ENCODE peak calls at places on chromosomes 16 and 17, in five cellular contexts. J, C, B, F and Y are unnamed samples.
A peak's percentile ranks its signal among the peaks of the same experiment; 100 is the strongest.

GRCh38 chr17:28705728-28706334 is 5.9 kb downstream of the PROCA1 start:
- DNase-seq in J (no peak), C (no peak), B (no peak), F (no peak), Y (no peak)

GRCh38 chr17:9266031-9266680 is 244.8 kb downstream of the NTN1 start:
- DNase-seq in J (no peak), C (peak; percentile 43), B (no peak), F (no peak), Y (no peak)

GRCh38 chr16:78836802-78837489 is 737.5 kb downstream of the WWOX start:
- DNase-seq in J (no peak), C (no peak), B (no peak), F (no peak), Y (no peak)

GRCh38 chr16:67017451-67017750 is 11.5 kb upstream of the CBFB start:
- DNase-seq in J (no peak), C (no peak), B (no peak), F (no peak), Y (no peak)

GRCh38 chr17:50268632-50269287 is 5.5 kb upstream of the TMEM92 start:
- DNase-seq in J (no peak), C (no peak), B (peak; percentile 58), F (no peak), Y (peak; percentile 82)

GRCh38 chr16:58815188-58815888 is 81.2 kb upstream of the GOT2 start:
- DNase-seq in J (no peak), C (no peak), B (no peak), F (no peak), Y (no peak)

GRCh38 chr16:14529010-14529669 is 100.9 kb downstream of the PARN start:
- DNase-seq in J (peak; percentile 82), C (peak; percentile 94), B (peak; percentile 96), F (peak; percentile 56), Y (peak; percentile 89)

GRCh38 chr17:17129466-17129865 is 76.7 kb downstream of the PLD6 start:
- DNase-seq in J (no peak), C (no peak), B (no peak), F (no peak), Y (no peak)

GRCh38 chr16:52741386-52741785 is 194.4 kb upstream of the TOX3 start:
- DNase-seq in J (no peak), C (no peak), B (no peak), F (no peak), Y (no peak)

GRCh38 chr17:41682611-41683010 is 6.1 kb upstream of the EIF1 start:
- DNase-seq in J (no peak), C (no peak), B (no peak), F (no peak), Y (no peak)

GRCh38 chr16:21663889-21664647 is at the start of gene OTOA:
- DNase-seq in J (no peak), C (no peak), B (no peak), F (no peak), Y (no peak)

GRCh38 chr16:71501562-71501961 is 12.4 kb upstream of the ZNF19 start:
- DNase-seq in J (no peak), C (no peak), B (no peak), F (no peak), Y (no peak)

GRCh38 chr16:8905168-8905762 is 23.1 kb downstream of the LITAFD start:
- DNase-seq in J (no peak), C (peak; percentile 42), B (peak; percentile 60), F (no peak), Y (no peak)

GRCh38 chr16:85177448-85177846 is 65.2 kb upstream of the CIBAR2 start:
- DNase-seq in J (no peak), C (no peak), B (no peak), F (no peak), Y (no peak)

GRCh38 chr16:75267631-75268264 is 16.3 kb upstream of the BCAR1 start:
- DNase-seq in J (no peak), C (no peak), B (no peak), F (peak; percentile 81), Y (peak; percentile 86)

GRCh38 chr17:73030995-73031394 is 61.5 kb downstream of the SLC39A11 start:
- DNase-seq in J (no peak), C (no peak), B (no peak), F (no peak), Y (no peak)

GRCh38 chr17:29412780-29413565 is 22.8 kb downstream of the TAOK1 start:
- DNase-seq in J (no peak), C (peak; percentile 95), B (peak; percentile 46), F (no peak), Y (no peak)

GRCh38 chr17:82129095-82129494 is 31.1 kb upstream of the FASN start:
- DNase-seq in J (no peak), C (no peak), B (no peak), F (no peak), Y (no peak)

GRCh38 chr17:76161113-76161512 is 20.1 kb upstream of the FOXJ1 start:
- DNase-seq in J (no peak), C (no peak), B (no peak), F (no peak), Y (no peak)

GRCh38 chr17:70629902-70630301 is 460.6 kb downstream of the KCNJ2 start:
- DNase-seq in J (no peak), C (no peak), B (peak; percentile 6), F (no peak), Y (no peak)

GRCh38 chr16:12674096-12674495 is 129.6 kb downstream of the CPPED1 start:
- DNase-seq in J (no peak), C (peak; percentile 59), B (peak; percentile 5), F (no peak), Y (no peak)

GRCh38 chr17:19346351-19347255 is 15.9 kb downstream of the B9D1 start:
- DNase-seq in J (peak; percentile 84), C (peak; percentile 88), B (peak; percentile 85), F (no peak), Y (peak; percentile 92)

GRCh38 chr16:27355610-27356009 is 41.8 kb downstream of the IL4R start:
- DNase-seq in J (peak; percentile 41), C (peak; percentile 37), B (peak; percentile 53), F (no peak), Y (no peak)

GRCh38 chr17:80678621-80679020 is 134.0 kb downstream of the RPTOR start:
- DNase-seq in J (no peak), C (peak; percentile 26), B (peak; percentile 51), F (no peak), Y (no peak)
- H3K4me3 ChIP-seq in J (no peak overlapping the region), C (no peak overlapping the region), B (no peak overlapping the region), F (no peak overlapping the region), Y (no peak overlapping the region)

DNA sequence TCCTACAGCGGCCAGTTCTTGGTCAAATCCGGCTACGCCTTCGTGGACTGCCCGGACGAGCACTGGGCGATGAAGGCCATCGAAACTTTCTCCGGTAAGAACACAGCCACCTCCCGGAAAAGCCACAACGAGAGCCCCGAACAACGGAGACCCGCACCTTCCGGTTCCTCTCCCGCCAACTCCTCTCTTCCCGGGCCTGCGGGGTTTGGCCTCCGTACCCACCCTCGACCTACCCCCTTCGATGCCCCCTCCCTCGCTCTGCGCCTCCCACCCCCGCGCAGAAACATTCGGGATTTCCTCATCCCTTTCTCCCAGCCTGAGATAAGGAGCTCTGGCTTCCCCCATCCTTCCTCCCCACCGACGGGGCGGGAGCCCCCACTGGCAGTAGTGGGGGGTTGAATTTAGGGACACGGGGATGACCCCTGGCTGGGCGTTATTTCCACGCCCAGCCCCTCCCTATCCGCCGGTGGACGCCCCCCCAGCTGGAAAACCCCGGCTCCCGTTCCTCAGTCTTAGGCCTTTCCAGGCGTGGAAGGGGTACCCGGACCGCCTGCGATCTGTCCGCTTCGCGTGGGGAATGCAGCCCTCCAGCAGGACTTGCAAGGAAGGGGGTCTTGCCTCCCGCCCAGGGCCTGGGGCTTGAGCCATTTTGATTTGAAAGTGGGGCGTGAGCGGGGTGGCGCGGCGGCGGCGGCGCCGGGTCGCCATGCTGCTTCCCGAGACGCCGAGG is 807 bp downstream of the IGF2BP1 start:
- DNase-seq in J (no peak), C (peak; percentile 34), B (peak; percentile 46), F (no peak), Y (no peak)
- H3K4me3 ChIP-seq in J (peak overlapping the region; percentile 20), C (peak overlapping the region; percentile 79), B (peak overlapping the region; percentile 66), F (no peak overlapping the region), Y (peak overlapping the region; percentile 11)

DNA sequence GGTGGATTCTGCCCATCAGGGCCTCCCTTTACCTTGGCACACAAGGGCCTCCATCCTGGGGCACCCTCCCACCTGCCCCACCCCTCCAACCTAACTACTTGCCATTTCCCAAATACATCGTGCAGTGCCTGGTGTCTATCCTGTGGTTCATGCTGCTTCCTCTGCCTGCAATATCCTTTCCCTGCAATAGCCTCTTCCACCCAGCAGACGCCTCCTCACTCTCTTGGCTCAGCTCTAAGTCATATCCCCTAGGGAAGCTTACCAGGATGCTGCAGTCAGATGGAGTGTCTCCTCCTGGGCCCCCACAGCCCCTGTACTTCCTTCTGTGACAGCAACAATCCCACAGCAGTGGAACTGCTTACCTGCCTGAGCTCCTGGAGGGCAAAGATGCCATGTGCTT is 36.7 kb downstream of the CCDC182 start:
- DNase-seq in J (no peak), C (no peak), B (peak; percentile 8), F (no peak), Y (no peak)
- H3K4me3 ChIP-seq in J (no peak overlapping the region), C (no peak overlapping the region), B (no peak overlapping the region), F (no peak overlapping the region), Y (no peak overlapping the region)

GRCh38 chr16:57004387-57005250 is 15.3 kb downstream of the NLRC5 start:
- DNase-seq in J (peak; percentile 5), C (no peak), B (no peak), F (no peak), Y (peak; percentile 40)
- H3K4me3 ChIP-seq in J (no peak overlapping the region), C (no peak overlapping the region), B (no peak overlapping the region), F (no peak overlapping the region), Y (no peak overlapping the region)

DNA sequence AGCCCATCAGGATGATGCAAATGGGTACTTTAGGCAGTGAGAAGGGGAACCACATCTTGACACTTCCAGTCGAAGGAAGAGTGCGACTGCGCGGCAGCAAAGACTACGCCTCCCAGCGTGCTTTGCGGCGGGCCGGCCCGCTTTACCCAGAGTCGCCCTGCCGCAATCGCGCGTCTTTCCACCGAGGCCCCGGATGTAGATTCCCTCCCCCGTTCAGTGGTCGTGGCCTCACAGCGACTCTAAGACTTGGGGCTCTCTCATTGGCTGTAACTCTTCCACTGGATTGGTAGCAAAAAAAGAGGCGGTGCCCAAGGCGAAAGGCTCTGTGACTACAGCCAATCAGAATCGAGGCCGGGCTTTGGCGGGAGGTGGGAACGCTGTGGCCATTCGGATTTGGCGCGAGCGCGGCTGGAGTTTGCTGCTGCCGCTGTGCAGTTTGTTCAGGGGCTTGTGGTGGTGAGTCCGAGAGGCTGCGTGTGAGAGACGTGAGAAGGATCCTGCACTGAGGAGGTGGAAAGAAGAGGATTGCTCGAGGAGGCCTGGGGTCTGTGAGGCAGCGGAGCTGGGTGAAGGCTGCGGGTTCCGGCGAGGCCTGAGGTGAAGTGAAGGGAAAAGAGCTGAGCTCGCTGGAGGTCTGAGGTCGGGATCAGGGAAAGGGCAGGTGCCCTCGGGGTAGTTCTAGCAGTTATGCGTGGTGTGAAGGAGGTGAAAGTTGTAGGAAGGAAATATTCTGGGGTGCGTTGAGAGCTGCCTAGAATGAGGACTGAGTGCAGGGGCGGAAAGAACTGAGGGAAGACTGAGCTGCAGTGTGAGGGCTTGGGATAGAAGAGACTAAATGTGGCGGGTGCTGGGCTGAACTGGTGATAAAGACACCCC is at the start of gene CDC6:
- DNase-seq in J (peak; percentile 98), C (peak; percentile 99), B (peak; percentile 99), F (peak; percentile 99), Y (peak; percentile 99)
- H3K4me3 ChIP-seq in J (peak within 1 kb of the TSS; percentile 47), C (peak within 1 kb of the TSS; percentile 80), B (peak within 1 kb of the TSS; percentile 81), F (peak within 1 kb of the TSS; percentile 43), Y (peak within 1 kb of the TSS; percentile 39)

GRCh38 chr17:10579270-10579669 is 29.8 kb upstream of the MYH2 start:
- DNase-seq in J (no peak), C (peak; percentile 8), B (no peak), F (no peak), Y (no peak)
- H3K4me3 ChIP-seq in J (no peak overlapping the region), C (no peak overlapping the region), B (no peak overlapping the region), F (no peak overlapping the region), Y (no peak overlapping the region)